ENCODE peak calls at places on chromosomes 6 and 20, in seven cellular contexts. E, N, P, R, S, W and J are unnamed samples. For H3K79me1, the result is how much of the 10 kb centered on the place peaks cover.

GRCh38 chr6:93416575-93417420 is 2.6 kb downstream of the EPHA7 start:
- DNase-seq in S (peak), R (peak), W (no peak), N (no peak), P (no peak), E (peak), J (peak)

GRCh38 chr6:124011180-124011579 is 207.5 kb downstream of the NKAIN2 start:
- DNase-seq in E (no peak), S (no peak), R (no peak), N (no peak), P (no peak), W (no peak), J (no peak)

GRCh38 chr6:130453230-130453629 is 87.4 kb downstream of the TMEM200A start:
- DNase-seq in N (peak), W (peak), S (peak), R (no peak), P (no peak), E (no peak), J (peak)

GRCh38 chr6:168671028-168671862 is 230.3 kb downstream of the SMOC2 start:
- DNase-seq in S (no peak), E (no peak), P (no peak), W (no peak), R (no peak), N (no peak), J (no peak)

GRCh38 chr20:6744805-6745204 is 22.7 kb upstream of the BMP2 start:
- DNase-seq in S (no peak), W (no peak), N (no peak), R (no peak), P (no peak), E (no peak), J (no peak)

GRCh38 chr20:21682576-21682975 is 22.9 kb upstream of the PAX1 start:
- DNase-seq in W (no peak), P (no peak), S (no peak), N (no peak), E (no peak), R (no peak), J (no peak)

GRCh38 chr6:114140416-114140815 is 169.5 kb upstream of the HDAC2 start:
- DNase-seq in N (peak), E (no peak), P (no peak), R (no peak), S (no peak), W (no peak), J (no peak)

GRCh38 chr20:1844723-1845523 is 50.3 kb upstream of the SIRPA start:
- DNase-seq in W (peak), N (peak), E (no peak), P (no peak), R (no peak), S (no peak), J (peak)

GRCh38 chr20:22508426-22508825 is 75.9 kb downstream of the FOXA2 start:
- DNase-seq in E (no peak), W (no peak), N (no peak), R (no peak), P (no peak), S (no peak), J (no peak)

GRCh38 chr6:73695619-73696421 is at the start of gene CD109:
- DNase-seq in N (peak), P (peak), R (peak), E (peak), S (peak), W (peak), J (peak)

GRCh38 chr6:158905277-158905676 is 86.1 kb upstream of the EZR start:
- DNase-seq in W (no peak), P (no peak), N (peak), E (no peak), R (no peak), S (no peak), J (no peak)

GRCh38 chr20:15942130-15942529 is 631.1 kb downstream of the KIF16B start:
- DNase-seq in E (no peak), R (no peak), S (peak), P (no peak), W (no peak), N (no peak), J (no peak)

GRCh38 chr6:111598211-111598610 is 7.5 kb downstream of the TRAF3IP2 start:
- DNase-seq in R (no peak), S (no peak), W (no peak), P (no peak), E (no peak), N (peak), J (no peak)

GRCh38 chr6:73107016-73107415 is 118.3 kb downstream of the KHDC1L start:
- DNase-seq in N (no peak), S (no peak), W (peak), E (no peak), P (no peak), R (no peak), J (no peak)

GRCh38 chr20:35144694-35145093 is 2.4 kb downstream of the EDEM2 start:
- DNase-seq in S (no peak), E (no peak), W (no peak), R (no peak), P (no peak), N (no peak), J (no peak)

GRCh38 chr20:43942661-43943285 is 28.1 kb downstream of the TOX2 start:
- DNase-seq in W (no peak), R (no peak), E (no peak), S (no peak), P (no peak), N (peak), J (peak)

GRCh38 chr6:154507209-154507898 is 3.1 kb downstream of the CNKSR3 start:
- DNase-seq in W (no peak), P (no peak), E (no peak), S (no peak), N (no peak), R (no peak), J (no peak)

GRCh38 chr20:13331536-13331935 is 110.5 kb downstream of the ISM1 start:
- DNase-seq in E (no peak), N (no peak), W (no peak), R (no peak), P (no peak), S (no peak), J (peak)

GRCh38 chr6:165637591-165637990 is 25.4 kb downstream of the PDE10A start:
- DNase-seq in P (no peak), N (peak), E (no peak), S (no peak), R (no peak), W (no peak), J (no peak)

GRCh38 chr6:89346433-89346832 is 6.1 kb downstream of the UBE2J1 start:
- DNase-seq in W (peak), R (no peak), E (no peak), N (no peak), S (peak), P (peak), J (no peak)

GRCh38 chr6:129697788-129698187 is 12.2 kb downstream of the ARHGAP18 start:
- DNase-seq in P (no peak), S (no peak), W (no peak), R (no peak), N (no peak), E (no peak), J (no peak)

GRCh38 chr6:125104425-125104824 is 49.1 kb upstream of the TPD52L1 start:
- DNase-seq in P (no peak), R (no peak), S (peak), E (peak), W (peak), N (peak), J (peak)

GRCh38 chr6:20333870-20334269 is 67.8 kb upstream of the E2F3 start:
- DNase-seq in S (no peak), N (no peak), R (no peak), W (no peak), P (no peak), E (no peak), J (no peak)

GRCh38 chr20:51541189-51542032 is 1.1 kb downstream of the NFATC2 start:
- DNase-seq in W (no peak), N (peak), P (no peak), R (no peak), E (no peak), S (peak), J (peak)

GRCh38 chr20:57941572-57942381 is 232.0 kb upstream of the PMEPA1 start:
- DNase-seq in N (no peak), R (no peak), E (no peak), W (no peak), P (no peak), S (peak), J (no peak)

GRCh38 chr6:143605894-143606293 is 71.9 kb upstream of the PHACTR2 start:
- DNase-seq in S (no peak), N (no peak), E (no peak), W (no peak), R (no peak), P (no peak), J (no peak)

GRCh38 chr6:106527979-106528378 is 101.3 kb downstream of the RTN4IP1 start:
- DNase-seq in S (no peak), N (peak), E (no peak), P (no peak), W (no peak), R (no peak), J (peak)

GRCh38 chr6:45773906-45774305 is 241.8 kb downstream of the CLIC5 start:
- DNase-seq in N (no peak), E (no peak), R (no peak), S (no peak), P (no peak), W (no peak), J (no peak)

GRCh38 chr20:45843506-45843905 is 9.9 kb downstream of the SNX21 start:
- DNase-seq in E (no peak), W (no peak), P (no peak), N (no peak), R (no peak), S (no peak), J (no peak)

GRCh38 chr6:103396768-103397167 is 1463.0 kb downstream of the HACE1 start:
- DNase-seq in E (no peak), N (no peak), W (no peak), P (no peak), S (no peak), R (no peak), J (no peak)
- H3K79me1 ChIP-seq in E (under half), N (under half), W (under half), P (under half), S (under half), R (under half), J (under half)

GRCh38 chr6:37665309-37665708 is 32.4 kb downstream of the MDGA1 start:
- DNase-seq in P (no peak), S (peak), W (no peak), R (no peak), E (no peak), N (no peak), J (peak)
- H3K79me1 ChIP-seq in P (under half), S (under half), W (under half), R (under half), E (under half), N (under half), J (under half)

DNA sequence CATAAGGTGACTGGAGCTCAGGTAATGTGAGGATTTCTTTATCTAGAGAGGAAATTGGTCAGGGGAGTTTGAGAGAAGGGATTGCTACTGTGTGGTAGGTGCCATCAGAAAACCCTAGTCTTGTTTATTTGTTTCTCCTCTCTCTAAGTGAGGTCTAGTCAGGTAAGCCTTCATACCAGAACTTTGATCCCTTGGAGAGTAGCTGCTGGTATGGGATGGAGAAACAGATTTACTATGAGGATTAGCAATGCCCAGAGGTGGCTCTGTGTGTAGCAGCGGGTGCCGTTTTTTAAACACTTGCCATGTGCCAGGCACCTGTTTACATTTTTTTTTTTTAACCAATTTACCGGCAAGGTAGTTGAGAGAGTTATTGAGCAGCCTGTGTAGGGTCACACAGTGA is 19.5 kb downstream of the CMTR1 start:
- DNase-seq in N (no peak), E (no peak), R (no peak), W (no peak), P (no peak), S (no peak), J (no peak)
- H3K79me1 ChIP-seq in N (under half), E (under half), R (under half), W (under half), P (under half), S (under half), J (under half)

DNA sequence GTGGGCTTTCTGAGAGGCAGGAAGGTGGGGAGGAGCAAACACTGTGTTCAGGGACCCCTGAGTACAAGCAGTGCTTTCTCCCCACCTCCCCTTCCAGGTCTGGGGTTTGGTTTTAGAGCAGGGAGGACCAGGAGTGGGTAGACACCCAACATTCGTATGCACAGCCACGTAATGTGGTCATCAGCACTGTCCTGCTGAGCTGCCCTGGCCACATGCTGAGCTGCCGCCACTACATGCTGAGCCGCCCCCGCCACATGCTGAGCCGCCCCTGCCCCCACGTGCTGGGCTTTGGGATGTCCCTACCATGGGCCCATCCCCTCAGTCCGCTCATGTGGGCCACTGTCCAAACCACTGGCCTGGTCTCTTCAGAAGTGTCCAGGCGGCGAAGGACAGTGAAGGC is 214.9 kb upstream of the CST7 start:
- DNase-seq in W (no peak), N (no peak), R (no peak), S (no peak), P (no peak), E (no peak), J (no peak)
- H3K79me1 ChIP-seq in W (under half), N (under half), R (under half), S (under half), P (under half), E (under half), J (under half)

GRCh38 chr6:13678255-13678983 is 33.2 kb downstream of the RANBP9 start:
- DNase-seq in S (peak), N (no peak), E (no peak), P (no peak), R (no peak), W (no peak), J (no peak)

GRCh38 chr6:13679996-13680395 is 31.6 kb downstream of the RANBP9 start:
- DNase-seq in W (no peak), P (no peak), N (no peak), E (no peak), S (no peak), R (no peak), J (no peak)

GRCh38 chr6:13680448-13680968 is 31.1 kb downstream of the RANBP9 start:
- DNase-seq in N (no peak), E (no peak), S (no peak), W (no peak), R (no peak), P (no peak), J (no peak)

GRCh38 chr6:13676551-13677156 is 35.0 kb downstream of the RANBP9 start:
- DNase-seq in S (no peak), P (no peak), N (no peak), E (no peak), W (no peak), R (no peak), J (no peak)

GRCh38 chr6:13677878-13678254 is 33.8 kb downstream of the RANBP9 start:
- DNase-seq in W (peak), S (no peak), N (no peak), R (no peak), P (no peak), E (no peak), J (no peak)
- H3K79me1 ChIP-seq in W (under half), S (under half), N (under half), R (under half), P (under half), E (under half), J (under half)

DNA sequence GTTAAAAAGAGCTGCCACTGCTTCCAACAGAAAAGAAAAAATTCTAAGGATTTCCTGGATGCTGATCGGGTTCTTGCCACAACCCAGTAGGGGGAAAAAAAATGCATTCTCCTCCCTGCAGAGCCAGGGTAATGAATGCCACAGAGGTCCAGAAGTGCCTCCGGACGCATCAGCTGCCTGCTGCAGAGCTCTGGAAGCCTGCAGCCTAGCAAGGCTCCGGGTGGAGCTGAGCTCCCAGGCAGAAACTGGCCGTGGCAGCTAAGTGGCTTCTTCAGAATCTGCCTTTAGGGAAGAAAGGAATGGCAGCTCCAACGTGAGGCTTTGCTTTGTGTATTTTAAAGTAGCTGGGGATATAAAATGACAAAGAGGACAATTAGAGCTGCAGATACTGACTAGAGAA is 155.0 kb downstream of the CFAP61 start:
- DNase-seq in E (no peak), N (no peak), S (peak), P (no peak), R (peak), W (no peak), J (no peak)
- H3K79me1 ChIP-seq in E (under half), N (under half), S (under half), P (under half), R (under half), W (under half), J (under half)

GRCh38 chr6:147217840-147218404 is 13.7 kb downstream of the STXBP5 start:
- DNase-seq in R (no peak), N (no peak), S (no peak), P (no peak), W (no peak), E (no peak), J (no peak)
- H3K79me1 ChIP-seq in R (under half), N (under half), S (under half), P (under half), W (under half), E (under half), J (under half)

GRCh38 chr20:38472513-38473352 is at the start of gene RALGAPB:
- DNase-seq in R (peak), S (peak), E (peak), P (peak), W (peak), N (peak), J (peak)
- H3K79me1 ChIP-seq in R (under half), S (under half), E (under half), P (under half), W (under half), N (under half), J (under half)